ENCODE peak calls at places on chromosomes 13 and 19, in five cellular contexts. V is H7, N is cardiac muscle cell, D is MG63, M is MM.1S. E is an unnamed sample. For H3K27me3, the result is how much of the 10 kb centered on the place peaks cover.

GRCh38 chr19:55344444-55344843 is 4.8 kb downstream of the KMT5C start:
- DNase-seq in M (no peak), N (no peak), D (no peak), V (peak), E (no peak)

GRCh38 chr19:33826521-33826920 is 29.9 kb downstream of the KCTD15 start:
- DNase-seq in D (no peak), N (no peak), V (no peak), M (no peak), E (no peak)

GRCh38 chr19:17765069-17765618 is 13.9 kb downstream of the FCHO1 start:
- DNase-seq in V (no peak), M (no peak), N (no peak), D (no peak), E (peak)

GRCh38 chr13:69681722-69682121 is 425.9 kb upstream of the ATXN8OS start:
- DNase-seq in D (no peak), V (no peak), N (no peak), M (no peak), E (no peak)

GRCh38 chr13:80755925-80756324 is 415.0 kb upstream of the SPRY2 start:
- DNase-seq in N (no peak), D (no peak), M (no peak), V (no peak), E (no peak)

GRCh38 chr19:1279782-1280341 is 4.5 kb downstream of the FAM174C start:
- DNase-seq in M (peak), D (peak), N (peak), V (peak), E (peak)

GRCh38 chr19:41278478-41278877 is 14.3 kb downstream of the HNRNPUL1 start:
- DNase-seq in V (no peak), M (no peak), N (no peak), D (no peak), E (no peak)

GRCh38 chr19:38869836-38870607 is 8.1 kb downstream of the RINL start:
- DNase-seq in N (peak), M (peak), D (peak), V (peak), E (peak)

GRCh38 chr19:5131031-5131865 is 162.3 kb downstream of the KDM4B start:
- DNase-seq in D (no peak), N (no peak), M (no peak), V (peak), E (no peak)

GRCh38 chr13:110179116-110179857 is 127.7 kb downstream of the COL4A1 start:
- DNase-seq in D (no peak), V (no peak), N (no peak), M (no peak), E (no peak)

GRCh38 chr19:51687791-51688664 is 5.1 kb upstream of the SPACA6 start:
- DNase-seq in D (peak), M (no peak), V (peak), N (peak), E (peak)

GRCh38 chr19:35318679-35319448 is 10.1 kb upstream of the CD22 start:
- DNase-seq in N (no peak), V (no peak), M (no peak), D (peak), E (peak)

GRCh38 chr19:35236638-35237400 is 8.3 kb upstream of the FAM187B start:
- DNase-seq in V (no peak), D (no peak), N (no peak), M (peak), E (no peak)

GRCh38 chr13:112254900-112255299 is 121.3 kb upstream of the SPACA7 start:
- DNase-seq in N (no peak), M (no peak), D (no peak), V (no peak), E (no peak)

GRCh38 chr13:71610876-71611275 is 256.1 kb downstream of the DACH1 start:
- DNase-seq in N (no peak), V (no peak), M (no peak), D (no peak), E (no peak)

GRCh38 chr19:36573948-36574726 is 1.0 kb upstream of the ZNF529 start:
- DNase-seq in D (no peak), N (peak), V (no peak), M (no peak), E (no peak)

GRCh38 chr19:46958542-46958941 is 61.1 kb upstream of the NPAS1 start:
- DNase-seq in D (no peak), V (no peak), M (no peak), N (no peak), E (no peak)

GRCh38 chr13:49112782-49113525 is 107.2 kb upstream of the MLNR start:
- DNase-seq in D (no peak), V (peak), M (no peak), N (no peak), E (no peak)

GRCh38 chr13:83216521-83217245 is 665.6 kb downstream of the SLITRK1 start:
- DNase-seq in M (no peak), V (no peak), N (no peak), D (no peak), E (no peak)

GRCh38 chr19:43623889-43624670 is 4.7 kb upstream of the ZNF428 start:
- DNase-seq in D (peak), V (peak), M (no peak), N (no peak), E (no peak)

GRCh38 chr19:33376423-33376822 is 2.9 kb downstream of the CEBPG start:
- DNase-seq in M (no peak), V (no peak), N (no peak), D (peak), E (peak)

GRCh38 chr19:15538774-15539173 is 30.4 kb downstream of the CYP4F22 start:
- DNase-seq in V (no peak), D (no peak), M (peak), N (no peak), E (no peak)

GRCh38 chr13:42638101-42638500 is 64.1 kb downstream of the TNFSF11 start:
- DNase-seq in M (no peak), V (no peak), N (no peak), D (no peak), E (no peak)
- H3K27me3 ChIP-seq in M (under half), V (under half), N (under half), D (under half), E (under half)

GRCh38 chr19:23542562-23542961 is 144.4 kb downstream of the ZNF675 start:
- DNase-seq in M (no peak), D (no peak), N (no peak), V (no peak), E (no peak)

GRCh38 chr19:23547156-23547555 is 139.9 kb downstream of the ZNF675 start:
- DNase-seq in N (no peak), D (no peak), M (no peak), V (no peak), E (no peak)

GRCh38 chr19:23543351-23543750 is 143.7 kb downstream of the ZNF675 start:
- DNase-seq in M (no peak), D (no peak), V (no peak), N (no peak), E (no peak)

GRCh38 chr19:23539499-23539898 is 144.2 kb upstream of the ZNF91 start:
- DNase-seq in D (no peak), N (no peak), V (no peak), M (no peak), E (no peak)

DNA sequence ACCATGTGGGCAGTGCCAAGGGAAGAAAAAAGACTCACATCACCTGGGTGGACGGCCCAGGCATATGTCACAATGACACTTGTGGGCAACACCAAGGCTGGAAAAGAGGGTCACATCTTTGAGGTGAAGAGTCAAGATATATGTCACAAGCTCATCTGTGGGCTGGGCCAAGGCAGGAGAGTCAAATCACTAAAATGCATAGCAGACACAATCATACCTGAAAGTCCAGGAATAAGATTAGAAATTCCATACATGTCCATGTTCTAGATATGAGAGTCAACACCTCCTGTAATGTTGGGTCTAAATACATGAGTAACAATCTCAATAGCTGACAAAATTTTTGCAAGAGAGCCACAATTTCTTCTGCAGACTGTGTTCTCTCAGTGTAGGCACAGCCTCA is 145.0 kb downstream of the ZNF675 start:
- DNase-seq in V (no peak), N (no peak), M (no peak), D (no peak), E (no peak)
- H3K4me3 ChIP-seq in V (no peak), N (no peak), M (no peak), D (no peak), E (no peak)

DNA sequence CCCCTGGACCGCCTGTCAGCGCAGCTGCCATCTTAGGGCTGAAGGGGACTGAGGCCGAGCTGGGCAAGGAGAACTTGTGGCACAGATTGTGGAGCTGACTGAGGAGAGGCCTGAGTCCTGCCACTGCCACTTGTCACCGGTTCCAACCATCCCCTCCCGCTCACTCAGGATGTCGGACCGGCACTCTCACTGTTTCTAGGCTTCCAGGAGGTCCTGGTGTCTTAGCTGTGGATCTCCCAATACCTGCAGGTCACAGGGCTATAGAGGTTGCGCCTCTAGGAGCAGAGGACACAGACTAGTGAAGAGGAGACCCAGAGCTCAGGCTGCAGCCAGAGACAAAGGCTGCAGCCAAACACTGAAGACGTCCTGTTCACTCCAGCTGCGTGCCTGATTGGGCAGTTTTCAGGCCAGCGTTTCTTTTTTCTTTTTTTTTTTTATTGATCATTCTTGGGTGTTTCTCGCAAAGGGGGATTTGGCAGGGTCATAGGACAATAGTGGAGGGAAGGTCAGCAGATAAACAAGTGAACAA is 15.3 kb upstream of the ZNF486 start:
- DNase-seq in M (no peak), D (no peak), N (no peak), V (peak), E (no peak)
- H3K27me3 ChIP-seq in M (under half), D (under half), N (under half), V (under half), E (under half)

DNA sequence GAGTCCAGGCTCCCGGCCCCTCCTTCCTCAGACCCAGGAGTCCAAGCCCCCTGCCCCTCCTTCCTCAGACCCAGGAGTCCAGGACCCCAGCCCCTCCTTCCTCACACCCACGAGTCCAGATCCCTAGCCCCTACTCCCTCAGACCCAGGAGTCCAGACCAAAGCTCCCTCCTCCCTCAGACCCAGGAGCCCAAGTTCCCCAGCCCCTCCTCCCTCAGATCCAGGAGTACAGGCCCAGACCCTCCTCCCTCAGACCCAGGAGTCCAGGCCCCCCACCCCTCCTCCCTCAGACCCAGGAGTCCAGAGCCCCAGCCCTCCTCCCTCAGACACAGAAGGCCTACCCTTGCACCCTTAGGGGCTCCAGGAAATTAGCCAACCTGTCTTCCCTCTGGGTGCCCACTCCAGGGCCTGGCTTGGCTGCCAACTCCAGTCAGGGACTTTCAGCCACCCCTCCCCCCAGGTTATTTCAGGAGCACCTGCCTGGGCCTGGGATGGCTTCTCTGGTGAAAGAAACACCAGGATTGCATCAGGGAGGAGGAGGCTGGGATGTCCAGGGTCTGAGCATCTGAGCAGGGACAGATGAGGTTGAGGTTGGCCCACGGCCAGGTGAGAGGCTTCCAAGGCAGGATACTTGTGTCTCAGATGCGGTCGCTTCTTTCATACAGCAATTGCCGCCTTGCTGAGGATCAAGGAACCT is at the start of gene FGF21:
- DNase-seq in V (peak), N (no peak), M (no peak), D (peak), E (no peak)
- H3K4me3 ChIP-seq in V (no peak), N (no peak), M (no peak), D (no peak), E (no peak)